ENCODE peak calls at places on chromosomes 5 and 9, in seven cellular contexts. L is ELF-1, F is left kidney, C is tibial artery, P is hepatocyte, U is activated B cell treated with CpG ODN at 0.5 μM for 24 hours, I is omental fat pad. J is an unnamed sample.
A peak's percentile ranks its signal among the peaks of the same experiment; 100 is the strongest.

GRCh38 chr5:151617841-151618710 is 26.9 kb upstream of the FAT2 start:
- DNase-seq in I (no peak), P (no peak), U (no peak), C (no peak), L (no peak), F (no peak), J (no peak)

GRCh38 chr9:109780453-109781033 is 545 bp downstream of the PALM2AKAP2 start:
- DNase-seq in U (no peak), P (no peak), L (peak; percentile 40), I (no peak), F (no peak), C (no peak), J (no peak)

GRCh38 chr5:81208904-81209303 is 24.2 kb upstream of the CKMT2 start:
- DNase-seq in F (no peak), U (no peak), L (no peak), P (no peak), I (no peak), C (no peak), J (no peak)

GRCh38 chr9:93319992-93320490 is 131.4 kb upstream of the FAM120A start:
- DNase-seq in P (no peak), U (no peak), I (no peak), L (no peak), F (no peak), C (peak; percentile 44), J (no peak)

GRCh38 chr9:16356196-16356765 is 514.2 kb downstream of the BNC2 start:
- DNase-seq in U (no peak), F (no peak), C (no peak), L (no peak), P (no peak), I (no peak), J (no peak)

GRCh38 chr9:15400281-15400941 is 22.3 kb upstream of the SNAPC3 start:
- DNase-seq in P (no peak), I (no peak), F (peak; percentile 8), U (no peak), L (no peak), C (no peak), J (no peak)

GRCh38 chr9:35845824-35846771 is 17.1 kb downstream of the TMEM8B start:
- DNase-seq in U (no peak), I (no peak), L (peak; percentile 16), P (peak; percentile 55), F (peak; percentile 73), C (no peak), J (no peak)

GRCh38 chr5:16897284-16897704 is 38.8 kb downstream of the MYO10 start:
- DNase-seq in P (peak; percentile 64), I (no peak), L (peak; percentile 83), U (no peak), F (peak; percentile 72), C (no peak), J (no peak)